ENCODE peak calls at places on chromosomes 3 and 15, in six cellular contexts. X is A549, M is K562, G is HepG2, V is GM12878, W is endothelial cell of umbilical vein. P is an unnamed sample.

GRCh38 chr3:161270991-161271390 is 49.9 kb downstream of the NMD3 start:
- DNase-seq in V (no peak), M (no peak), X (no peak), W (no peak), G (no peak), P (no peak)

GRCh38 chr3:45127130-45127822 is 18.9 kb downstream of the CDCP1 start:
- DNase-seq in W (no peak), G (no peak), V (no peak), X (no peak), M (no peak), P (no peak)

GRCh38 chr15:25641762-25642161 is 202.9 kb upstream of the UBE3A start:
- DNase-seq in X (no peak), M (no peak), W (no peak), G (no peak), V (no peak), P (no peak)

GRCh38 chr15:81155375-81156218 is 21.5 kb downstream of the CFAP161 start:
- DNase-seq in M (peak), G (peak), W (peak), V (no peak), X (peak), P (peak)

GRCh38 chr3:125042725-125043406 is 12.9 kb downstream of the HEG1 start:
- DNase-seq in W (peak), X (no peak), V (no peak), M (no peak), G (no peak), P (no peak)

GRCh38 chr3:39910828-39911464 is 101.5 kb downstream of the MYRIP start:
- DNase-seq in W (peak), V (no peak), M (no peak), X (no peak), G (peak), P (no peak)

GRCh38 chr15:57635300-57635944 is 43.7 kb downstream of the MYZAP start:
- DNase-seq in G (no peak), X (no peak), W (peak), V (no peak), M (no peak), P (no peak)

GRCh38 chr15:89662893-89663673 is 7.8 kb upstream of the KIF7 start:
- DNase-seq in X (no peak), W (peak), M (no peak), G (no peak), V (no peak), P (no peak)

GRCh38 chr3:169658311-169658931 is 5.1 kb downstream of the MECOM start:
- DNase-seq in M (no peak), X (no peak), G (no peak), W (peak), V (no peak), P (no peak)

GRCh38 chr15:85551221-85551832 is 170.9 kb downstream of the AKAP13 start:
- DNase-seq in V (no peak), W (no peak), X (no peak), M (no peak), G (no peak), P (peak)

GRCh38 chr15:44188810-44189209 is 6.3 kb downstream of the FRMD5 start:
- DNase-seq in M (no peak), V (no peak), X (no peak), G (no peak), W (no peak), P (no peak)

GRCh38 chr15:77417642-77418041 is 2.3 kb downstream of the PEAK1 start:
- DNase-seq in X (no peak), G (no peak), M (no peak), V (no peak), W (no peak), P (no peak)

GRCh38 chr3:10273697-10274305 is 18.9 kb downstream of the GHRL start:
- DNase-seq in X (no peak), W (no peak), V (no peak), M (no peak), G (no peak), P (no peak)

GRCh38 chr3:180295811-180296210 is 259.1 kb upstream of the PEX5L start:
- DNase-seq in G (no peak), V (no peak), W (no peak), M (no peak), X (no peak), P (no peak)

GRCh38 chr3:36804295-36805055 is 40.1 kb upstream of the DCLK3 start:
- DNase-seq in W (no peak), X (no peak), G (no peak), V (no peak), M (no peak), P (no peak)

GRCh38 chr3:13566462-13566748 is 17.5 kb downstream of the FBLN2 start:
- DNase-seq in M (no peak), W (no peak), G (no peak), V (no peak), X (no peak), P (no peak)
- TF ChIP-seq MYC in M (no peak), W (no peak), G (no peak), V (no peak), X (no peak), P (no peak)

DNA sequence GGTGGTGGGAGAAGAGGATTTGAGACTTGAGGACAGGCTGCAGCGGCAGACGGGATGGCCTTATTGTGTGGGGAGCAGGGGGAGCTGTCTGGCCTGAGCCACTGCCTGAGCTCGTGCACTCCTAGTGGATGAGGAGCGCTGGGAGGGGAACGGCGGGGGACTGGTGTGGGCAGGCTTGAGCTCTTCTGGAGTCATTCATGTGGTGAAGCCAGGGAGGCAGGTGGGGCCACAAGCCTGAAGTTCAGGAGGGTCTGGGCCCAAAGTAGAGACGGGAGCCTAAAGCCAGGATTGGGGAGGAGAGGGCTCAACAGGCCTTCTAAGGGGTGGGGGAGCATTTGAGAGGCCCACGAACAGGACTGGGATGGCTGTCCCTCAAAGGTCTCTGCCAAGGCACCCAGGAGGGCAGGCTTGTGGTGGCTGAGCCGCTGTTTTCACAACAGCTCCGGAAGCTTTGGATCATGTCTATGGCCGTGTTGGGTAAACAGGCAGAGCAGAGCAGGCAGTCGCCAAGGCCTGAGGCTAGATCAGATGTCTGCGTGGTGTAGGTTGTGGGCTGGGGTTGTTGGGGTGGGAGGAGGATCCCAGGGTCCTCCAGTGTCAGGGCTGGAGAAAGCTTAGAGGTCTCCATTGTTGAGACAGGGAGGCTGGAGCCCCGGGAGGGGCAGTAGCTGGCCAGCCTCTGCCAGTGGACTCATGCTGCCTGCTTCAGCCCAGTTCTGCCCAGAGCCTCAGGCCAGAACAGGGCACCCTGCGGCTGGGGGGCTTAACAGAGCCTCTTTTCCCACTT is 8.2 kb downstream of the PRKCD start:
- DNase-seq in G (peak), M (no peak), V (no peak), X (no peak), W (no peak), P (peak)
- TF ChIP-seq MYC in G (peak), M (no peak), V (no peak), X (no peak), W (no peak), P (no peak)

DNA sequence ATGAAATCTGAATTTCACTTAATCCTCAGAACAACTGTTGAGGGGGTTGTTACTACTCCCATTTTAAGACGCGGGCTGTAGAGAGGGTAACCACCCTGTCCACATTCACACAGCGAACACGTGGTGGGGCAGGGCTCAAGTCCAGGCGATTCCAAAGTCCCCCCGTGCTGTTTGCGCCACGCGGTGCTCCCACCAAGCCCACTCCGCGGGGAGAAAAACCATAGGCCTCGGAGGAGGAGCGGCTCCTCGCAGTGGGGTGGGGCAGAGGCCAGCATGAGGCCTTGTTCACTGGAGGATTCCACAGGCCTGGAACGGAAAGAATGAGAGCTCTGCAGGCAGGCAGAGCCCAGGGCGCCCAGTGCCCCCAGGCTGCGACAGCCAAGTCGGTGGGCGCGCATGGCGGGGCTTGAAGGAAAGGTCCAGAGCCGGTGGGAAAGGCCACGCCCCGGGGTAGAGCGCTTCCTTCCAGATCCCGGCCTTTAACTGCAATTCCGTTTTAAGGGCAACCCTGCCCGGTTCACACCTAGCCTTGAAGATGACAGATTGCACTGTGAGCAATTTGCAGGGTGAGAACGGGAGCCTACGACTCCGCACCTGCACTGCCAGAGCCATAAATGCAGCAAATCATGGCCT is 161.8 kb upstream of the TBL1XR1 start:
- DNase-seq in M (peak), V (no peak), X (peak), W (peak), G (no peak), P (peak)
- TF ChIP-seq MYC in M (no peak), V (no peak), X (no peak), W (no peak), G (peak), P (peak)

GRCh38 chr3:25038907-25039306 is 389.2 kb upstream of the RARB start:
- DNase-seq in G (no peak), X (no peak), M (no peak), V (no peak), W (no peak), P (no peak)

GRCh38 chr3:25040739-25041138 is 387.3 kb upstream of the RARB start:
- DNase-seq in X (no peak), W (no peak), M (no peak), V (no peak), G (no peak), P (no peak)

GRCh38 chr3:25035511-25035910 is 392.6 kb upstream of the RARB start:
- DNase-seq in M (no peak), X (no peak), W (no peak), V (no peak), G (no peak), P (no peak)

GRCh38 chr3:25033407-25034029 is 394.5 kb upstream of the RARB start:
- DNase-seq in M (no peak), W (peak), X (peak), G (peak), V (no peak), P (peak)

DNA sequence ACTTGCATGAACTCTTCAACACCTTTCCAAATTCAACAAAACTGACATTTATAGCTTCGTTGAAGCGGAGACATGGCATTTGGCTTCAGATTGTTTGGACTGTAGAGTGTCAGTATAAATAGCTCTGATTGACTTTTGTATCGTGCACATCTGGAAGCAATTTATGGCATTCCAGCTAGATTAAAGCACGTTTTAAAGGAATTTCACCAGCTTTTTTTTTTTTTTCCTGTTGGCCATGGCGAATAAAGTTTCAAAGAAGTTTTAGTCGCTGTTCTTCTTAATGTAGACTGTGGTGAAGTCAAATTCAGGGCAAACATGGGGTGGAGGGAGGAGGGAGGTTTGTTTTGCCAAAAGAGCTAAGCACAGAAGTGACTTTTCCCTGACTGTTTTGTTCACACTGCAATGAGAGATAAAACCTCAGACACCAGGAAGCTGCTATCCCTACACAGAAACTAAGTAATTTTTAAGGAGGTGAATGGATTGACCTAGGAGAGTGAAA is 391.0 kb upstream of the RARB start:
- DNase-seq in X (no peak), M (no peak), V (no peak), G (no peak), W (no peak), P (no peak)
- TF ChIP-seq MYC in X (no peak), M (no peak), V (no peak), G (no peak), W (no peak), P (no peak)

DNA sequence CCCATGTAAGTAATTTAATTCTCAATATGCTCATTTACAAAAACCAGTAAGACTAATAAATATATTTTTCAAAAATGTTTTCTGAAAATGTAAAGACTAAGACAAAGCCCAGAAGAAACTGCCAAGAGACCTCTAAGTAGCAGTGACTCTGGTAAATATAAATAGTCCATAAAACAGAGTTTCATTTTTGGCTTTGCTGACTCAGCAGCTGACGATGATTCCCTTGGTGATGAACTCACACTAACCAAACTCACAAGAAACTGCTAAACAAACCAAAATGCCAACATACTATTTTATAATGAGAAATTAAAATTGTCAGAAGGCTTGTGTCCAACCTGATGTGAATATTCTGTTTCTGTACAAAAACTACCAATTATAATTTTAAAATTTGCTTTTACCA is 31.5 kb upstream of the IMPG2 start:
- DNase-seq in W (no peak), V (no peak), X (no peak), G (no peak), M (no peak), P (no peak)
- TF ChIP-seq MYC in W (no peak), V (no peak), X (no peak), G (no peak), M (no peak), P (no peak)

GRCh38 chr15:70526221-70526973 is 237.0 kb downstream of the UACA start:
- DNase-seq in V (no peak), W (no peak), X (peak), M (no peak), G (no peak), P (peak)

GRCh38 chr15:70530035-70530499 is 233.3 kb downstream of the UACA start:
- DNase-seq in V (no peak), X (no peak), W (no peak), M (no peak), G (no peak), P (no peak)

GRCh38 chr15:70526974-70527325 is 236.4 kb downstream of the UACA start:
- DNase-seq in V (no peak), G (no peak), W (no peak), X (no peak), M (no peak), P (no peak)

GRCh38 chr15:70528816-70529215 is 234.5 kb downstream of the UACA start:
- DNase-seq in V (no peak), X (no peak), G (no peak), W (no peak), M (no peak), P (no peak)

DNA sequence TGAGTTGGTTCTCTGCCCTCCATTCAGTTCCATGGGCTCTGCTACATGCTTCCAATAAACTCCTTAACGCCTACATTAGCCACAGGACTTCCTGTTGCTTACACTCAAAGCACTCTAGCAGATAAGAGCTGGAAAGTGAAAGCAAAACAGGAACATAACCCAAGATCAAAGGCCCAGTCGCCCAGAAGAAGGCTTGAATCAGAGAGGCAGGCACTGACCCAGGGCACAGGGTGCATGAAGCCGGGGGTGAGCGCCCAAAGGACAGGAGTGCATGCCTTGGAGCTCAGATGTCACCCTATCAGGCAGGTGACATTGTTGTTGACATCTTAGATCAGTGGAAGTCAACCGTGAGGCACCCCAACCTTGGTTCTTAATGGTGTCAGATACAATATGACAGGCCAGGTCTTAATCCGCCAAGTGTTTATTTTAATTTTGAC is 235.1 kb downstream of the UACA start:
- DNase-seq in V (peak), W (peak), G (peak), X (no peak), M (no peak), P (peak)
- TF ChIP-seq MYC in V (no peak), W (no peak), G (no peak), X (no peak), M (no peak), P (no peak)